ENCODE peak calls at places on chromosome 3, in eight cellular contexts. One of them, this sample, is unnamed.

GRCh38 chr3:46665763-46666470 is 27.6 kb downstream of the ALS2CL start:
- DNase-seq in ureter: peak
- DNase-seq in Right ventricle myocardium superior: no peak
- DNase-seq in Ammon's horn: peak
- DNase-seq in T-helper 9 cell: no peak
- DNase-seq in AG08395: no peak
- DNase-seq in activated CD8-positive, alpha-beta memory T cell treated with anti-CD3 and anti-CD28 coated beads for 48 hours: no peak
- DNase-seq in SK-MEL-5: no peak
- DNase-seq in this sample: no peak

GRCh38 chr3:11560746-11561145 is 83.0 kb downstream of the VGLL4 start:
- DNase-seq in ureter: no peak
- DNase-seq in Right ventricle myocardium superior: peak
- DNase-seq in Ammon's horn: no peak
- DNase-seq in T-helper 9 cell: no peak
- DNase-seq in AG08395: no peak
- DNase-seq in activated CD8-positive, alpha-beta memory T cell treated with anti-CD3 and anti-CD28 coated beads for 48 hours: no peak
- DNase-seq in SK-MEL-5: no peak
- DNase-seq in this sample: no peak

GRCh38 chr3:169268286-169268776 is 395.2 kb downstream of the MECOM start:
- DNase-seq in ureter: no peak
- DNase-seq in Right ventricle myocardium superior: no peak
- DNase-seq in Ammon's horn: no peak
- DNase-seq in T-helper 9 cell: no peak
- DNase-seq in AG08395: no peak
- DNase-seq in activated CD8-positive, alpha-beta memory T cell treated with anti-CD3 and anti-CD28 coated beads for 48 hours: no peak
- DNase-seq in SK-MEL-5: no peak
- DNase-seq in this sample: no peak

GRCh38 chr3:183485093-183485492 is 56.7 kb upstream of the MCF2L2 start:
- DNase-seq in ureter: peak
- DNase-seq in Right ventricle myocardium superior: no peak
- DNase-seq in Ammon's horn: no peak
- DNase-seq in T-helper 9 cell: no peak
- DNase-seq in AG08395: no peak
- DNase-seq in activated CD8-positive, alpha-beta memory T cell treated with anti-CD3 and anti-CD28 coated beads for 48 hours: no peak
- DNase-seq in SK-MEL-5: no peak
- DNase-seq in this sample: no peak

GRCh38 chr3:121592856-121593702 is at the start of gene FBXO40:
- DNase-seq in ureter: no peak
- DNase-seq in Right ventricle myocardium superior: peak
- DNase-seq in Ammon's horn: no peak
- DNase-seq in T-helper 9 cell: no peak
- DNase-seq in AG08395: no peak
- DNase-seq in activated CD8-positive, alpha-beta memory T cell treated with anti-CD3 and anti-CD28 coated beads for 48 hours: no peak
- DNase-seq in SK-MEL-5: no peak
- DNase-seq in this sample: no peak

GRCh38 chr3:127688416-127689265 is 15.9 kb downstream of the ABTB1 start:
- DNase-seq in ureter: no peak
- DNase-seq in Right ventricle myocardium superior: peak
- DNase-seq in Ammon's horn: no peak
- DNase-seq in T-helper 9 cell: no peak
- DNase-seq in AG08395: peak
- DNase-seq in activated CD8-positive, alpha-beta memory T cell treated with anti-CD3 and anti-CD28 coated beads for 48 hours: no peak
- DNase-seq in SK-MEL-5: no peak
- DNase-seq in this sample: no peak

GRCh38 chr3:190053919-190054672 is 66.6 kb downstream of the P3H2 start:
- DNase-seq in ureter: no peak
- DNase-seq in Right ventricle myocardium superior: no peak
- DNase-seq in Ammon's horn: no peak
- DNase-seq in T-helper 9 cell: no peak
- DNase-seq in AG08395: peak
- DNase-seq in activated CD8-positive, alpha-beta memory T cell treated with anti-CD3 and anti-CD28 coated beads for 48 hours: no peak
- DNase-seq in SK-MEL-5: peak
- DNase-seq in this sample: no peak

GRCh38 chr3:149657458-149657795 is 398 bp downstream of the WWTR1 start:
- DNase-seq in ureter: peak
- DNase-seq in Right ventricle myocardium superior: peak
- DNase-seq in Ammon's horn: no peak
- DNase-seq in T-helper 9 cell: no peak
- DNase-seq in AG08395: peak
- DNase-seq in activated CD8-positive, alpha-beta memory T cell treated with anti-CD3 and anti-CD28 coated beads for 48 hours: no peak
- DNase-seq in SK-MEL-5: peak
- DNase-seq in this sample: peak

GRCh38 chr3:46632792-46633191 is 20.5 kb downstream of the FAM240A start:
- DNase-seq in ureter: no peak
- DNase-seq in Right ventricle myocardium superior: peak
- DNase-seq in Ammon's horn: no peak
- DNase-seq in T-helper 9 cell: no peak
- DNase-seq in AG08395: no peak
- DNase-seq in activated CD8-positive, alpha-beta memory T cell treated with anti-CD3 and anti-CD28 coated beads for 48 hours: no peak
- DNase-seq in SK-MEL-5: no peak
- DNase-seq in this sample: no peak

GRCh38 chr3:33884701-33885100 is 86.3 kb downstream of the PDCD6IP start:
- DNase-seq in ureter: no peak
- DNase-seq in Right ventricle myocardium superior: no peak
- DNase-seq in Ammon's horn: no peak
- DNase-seq in T-helper 9 cell: no peak
- DNase-seq in AG08395: no peak
- DNase-seq in activated CD8-positive, alpha-beta memory T cell treated with anti-CD3 and anti-CD28 coated beads for 48 hours: no peak
- DNase-seq in SK-MEL-5: no peak
- DNase-seq in this sample: no peak

GRCh38 chr3:186529204-186529999 is 14.8 kb downstream of the CRYGS start:
- DNase-seq in ureter: no peak
- DNase-seq in Right ventricle myocardium superior: no peak
- DNase-seq in Ammon's horn: peak
- DNase-seq in T-helper 9 cell: no peak
- DNase-seq in AG08395: no peak
- DNase-seq in activated CD8-positive, alpha-beta memory T cell treated with anti-CD3 and anti-CD28 coated beads for 48 hours: no peak
- DNase-seq in SK-MEL-5: no peak
- DNase-seq in this sample: no peak

GRCh38 chr3:159762981-159763465 is 225.6 kb upstream of the IL12A start:
- DNase-seq in ureter: peak
- DNase-seq in Right ventricle myocardium superior: peak
- DNase-seq in Ammon's horn: peak
- DNase-seq in T-helper 9 cell: no peak
- DNase-seq in AG08395: peak
- DNase-seq in activated CD8-positive, alpha-beta memory T cell treated with anti-CD3 and anti-CD28 coated beads for 48 hours: peak
- DNase-seq in SK-MEL-5: no peak
- DNase-seq in this sample: no peak

GRCh38 chr3:40885423-40885822 is 313.9 kb upstream of the CTNNB1 start:
- DNase-seq in ureter: no peak
- DNase-seq in Right ventricle myocardium superior: peak
- DNase-seq in Ammon's horn: no peak
- DNase-seq in T-helper 9 cell: no peak
- DNase-seq in AG08395: no peak
- DNase-seq in activated CD8-positive, alpha-beta memory T cell treated with anti-CD3 and anti-CD28 coated beads for 48 hours: no peak
- DNase-seq in SK-MEL-5: no peak
- DNase-seq in this sample: no peak

GRCh38 chr3:88059380-88060160 is 515 bp downstream of the ZNF654 start:
- DNase-seq in ureter: peak
- DNase-seq in Right ventricle myocardium superior: peak
- DNase-seq in Ammon's horn: peak
- DNase-seq in T-helper 9 cell: no peak
- DNase-seq in AG08395: peak
- DNase-seq in activated CD8-positive, alpha-beta memory T cell treated with anti-CD3 and anti-CD28 coated beads for 48 hours: peak
- DNase-seq in SK-MEL-5: no peak
- DNase-seq in this sample: no peak

GRCh38 chr3:126372413-126373145 is 15.4 kb upstream of the KLF15 start:
- DNase-seq in ureter: no peak
- DNase-seq in Right ventricle myocardium superior: peak
- DNase-seq in Ammon's horn: no peak
- DNase-seq in T-helper 9 cell: no peak
- DNase-seq in AG08395: no peak
- DNase-seq in activated CD8-positive, alpha-beta memory T cell treated with anti-CD3 and anti-CD28 coated beads for 48 hours: no peak
- DNase-seq in SK-MEL-5: no peak
- DNase-seq in this sample: no peak

GRCh38 chr3:45210308-45211038 is 15.6 kb downstream of the TMEM158 start:
- DNase-seq in ureter: peak
- DNase-seq in Right ventricle myocardium superior: peak
- DNase-seq in Ammon's horn: peak
- DNase-seq in T-helper 9 cell: peak
- DNase-seq in AG08395: peak
- DNase-seq in activated CD8-positive, alpha-beta memory T cell treated with anti-CD3 and anti-CD28 coated beads for 48 hours: peak
- DNase-seq in SK-MEL-5: peak
- DNase-seq in this sample: peak

GRCh38 chr3:142857056-142857455 is 31.8 kb downstream of the PCOLCE2 start:
- DNase-seq in ureter: no peak
- DNase-seq in Right ventricle myocardium superior: peak
- DNase-seq in Ammon's horn: peak
- DNase-seq in T-helper 9 cell: no peak
- DNase-seq in AG08395: peak
- DNase-seq in activated CD8-positive, alpha-beta memory T cell treated with anti-CD3 and anti-CD28 coated beads for 48 hours: no peak
- DNase-seq in SK-MEL-5: peak
- DNase-seq in this sample: no peak

GRCh38 chr3:134384963-134385362 is 10.7 kb upstream of the AMOTL2 start:
- DNase-seq in ureter: no peak
- DNase-seq in Right ventricle myocardium superior: no peak
- DNase-seq in Ammon's horn: no peak
- DNase-seq in T-helper 9 cell: no peak
- DNase-seq in AG08395: no peak
- DNase-seq in activated CD8-positive, alpha-beta memory T cell treated with anti-CD3 and anti-CD28 coated beads for 48 hours: no peak
- DNase-seq in SK-MEL-5: no peak
- DNase-seq in this sample: no peak

GRCh38 chr3:139317215-139317614 is 26.6 kb upstream of the MRPS22 start:
- DNase-seq in ureter: no peak
- DNase-seq in Right ventricle myocardium superior: no peak
- DNase-seq in Ammon's horn: no peak
- DNase-seq in T-helper 9 cell: no peak
- DNase-seq in AG08395: no peak
- DNase-seq in activated CD8-positive, alpha-beta memory T cell treated with anti-CD3 and anti-CD28 coated beads for 48 hours: no peak
- DNase-seq in SK-MEL-5: no peak
- DNase-seq in this sample: no peak

GRCh38 chr3:18747383-18747782 is 322.2 kb upstream of the SATB1 start:
- DNase-seq in ureter: no peak
- DNase-seq in Right ventricle myocardium superior: no peak
- DNase-seq in Ammon's horn: no peak
- DNase-seq in T-helper 9 cell: no peak
- DNase-seq in AG08395: no peak
- DNase-seq in activated CD8-positive, alpha-beta memory T cell treated with anti-CD3 and anti-CD28 coated beads for 48 hours: no peak
- DNase-seq in SK-MEL-5: no peak
- DNase-seq in this sample: no peak

GRCh38 chr3:22587446-22587845 is 615.7 kb upstream of the UBE2E2 start:
- DNase-seq in ureter: no peak
- DNase-seq in Right ventricle myocardium superior: no peak
- DNase-seq in Ammon's horn: no peak
- DNase-seq in T-helper 9 cell: no peak
- DNase-seq in AG08395: no peak
- DNase-seq in activated CD8-positive, alpha-beta memory T cell treated with anti-CD3 and anti-CD28 coated beads for 48 hours: no peak
- DNase-seq in SK-MEL-5: no peak
- DNase-seq in this sample: no peak

GRCh38 chr3:33791477-33792166 is 6.8 kb upstream of the PDCD6IP start:
- DNase-seq in ureter: no peak
- DNase-seq in Right ventricle myocardium superior: no peak
- DNase-seq in Ammon's horn: no peak
- DNase-seq in T-helper 9 cell: no peak
- DNase-seq in AG08395: peak
- DNase-seq in activated CD8-positive, alpha-beta memory T cell treated with anti-CD3 and anti-CD28 coated beads for 48 hours: no peak
- DNase-seq in SK-MEL-5: peak
- DNase-seq in this sample: no peak

GRCh38 chr3:171604370-171604769 is 144.2 kb upstream of the TNIK start:
- DNase-seq in ureter: no peak
- DNase-seq in Right ventricle myocardium superior: no peak
- DNase-seq in Ammon's horn: no peak
- DNase-seq in T-helper 9 cell: no peak
- DNase-seq in AG08395: no peak
- DNase-seq in activated CD8-positive, alpha-beta memory T cell treated with anti-CD3 and anti-CD28 coated beads for 48 hours: no peak
- DNase-seq in SK-MEL-5: no peak
- DNase-seq in this sample: no peak

GRCh38 chr3:34780294-34780693 is 859.0 kb upstream of the ARPP21 start:
- DNase-seq in ureter: no peak
- DNase-seq in Right ventricle myocardium superior: no peak
- DNase-seq in Ammon's horn: no peak
- DNase-seq in T-helper 9 cell: no peak
- DNase-seq in AG08395: no peak
- DNase-seq in activated CD8-positive, alpha-beta memory T cell treated with anti-CD3 and anti-CD28 coated beads for 48 hours: no peak
- DNase-seq in SK-MEL-5: no peak
- DNase-seq in this sample: no peak

GRCh38 chr3:21920431-21920830 is 169.4 kb upstream of the ZNF385D start:
- DNase-seq in ureter: no peak
- DNase-seq in Right ventricle myocardium superior: no peak
- DNase-seq in Ammon's horn: no peak
- DNase-seq in T-helper 9 cell: no peak
- DNase-seq in AG08395: peak
- DNase-seq in activated CD8-positive, alpha-beta memory T cell treated with anti-CD3 and anti-CD28 coated beads for 48 hours: no peak
- DNase-seq in SK-MEL-5: no peak
- DNase-seq in this sample: no peak

GRCh38 chr3:64462203-64463120 is 225.3 kb downstream of the ADAMTS9 start:
- DNase-seq in ureter: no peak
- DNase-seq in Right ventricle myocardium superior: no peak
- DNase-seq in Ammon's horn: no peak
- DNase-seq in T-helper 9 cell: no peak
- DNase-seq in AG08395: peak
- DNase-seq in activated CD8-positive, alpha-beta memory T cell treated with anti-CD3 and anti-CD28 coated beads for 48 hours: no peak
- DNase-seq in SK-MEL-5: no peak
- DNase-seq in this sample: no peak

GRCh38 chr3:43606274-43606673 is 15.5 kb downstream of the ANO10 start:
- DNase-seq in ureter: no peak
- DNase-seq in Right ventricle myocardium superior: no peak
- DNase-seq in Ammon's horn: no peak
- DNase-seq in T-helper 9 cell: no peak
- DNase-seq in AG08395: no peak
- DNase-seq in activated CD8-positive, alpha-beta memory T cell treated with anti-CD3 and anti-CD28 coated beads for 48 hours: no peak
- DNase-seq in SK-MEL-5: no peak
- DNase-seq in this sample: no peak

GRCh38 chr3:72338942-72339749 is 509.1 kb downstream of the SHQ1 start:
- DNase-seq in ureter: peak
- DNase-seq in Right ventricle myocardium superior: no peak
- DNase-seq in Ammon's horn: peak
- DNase-seq in T-helper 9 cell: no peak
- DNase-seq in AG08395: peak
- DNase-seq in activated CD8-positive, alpha-beta memory T cell treated with anti-CD3 and anti-CD28 coated beads for 48 hours: no peak
- DNase-seq in SK-MEL-5: peak
- DNase-seq in this sample: no peak

GRCh38 chr3:115670911-115671310 is 47.6 kb downstream of the GAP43 start:
- DNase-seq in ureter: no peak
- DNase-seq in Right ventricle myocardium superior: no peak
- DNase-seq in Ammon's horn: no peak
- DNase-seq in T-helper 9 cell: no peak
- DNase-seq in AG08395: no peak
- DNase-seq in activated CD8-positive, alpha-beta memory T cell treated with anti-CD3 and anti-CD28 coated beads for 48 hours: no peak
- DNase-seq in SK-MEL-5: no peak
- DNase-seq in this sample: no peak

GRCh38 chr3:138188013-138188352 is 882 bp downstream of the ARMC8 start:
- DNase-seq in ureter: no peak
- DNase-seq in Right ventricle myocardium superior: no peak
- DNase-seq in Ammon's horn: no peak
- DNase-seq in T-helper 9 cell: no peak
- DNase-seq in AG08395: peak
- DNase-seq in activated CD8-positive, alpha-beta memory T cell treated with anti-CD3 and anti-CD28 coated beads for 48 hours: no peak
- DNase-seq in SK-MEL-5: no peak
- DNase-seq in this sample: peak

This sample was measured in effector memory CD8-positive, alpha-beta T cell.